ENCODE peak calls at places on chromosomes 13 and 19, in eight cellular contexts. One of them, this sample, is unnamed.
A peak's percentile ranks its signal among the peaks of the same experiment; 100 is the strongest.

GRCh38 chr19:14343286-14343685 is 38.0 kb upstream of the ADGRE5 start:
- DNase-seq in Kasumi-1: no peak
- DNase-seq in AG10803: no peak
- DNase-seq in hepatic stellate cell: no peak
- DNase-seq in activated T-helper 2 cell treated with anti-CD3 and anti-CD28 coated beads, Interferon-gamma antibody, Interleukin-2, Interleukin-4, amounts not matched to agents 10 μg/mL and 5 μg/mL and 100 μg/mL, durations not matched to agents 14 hours and 24 hours and 36 hours: no peak
- DNase-seq in RKO: no peak
- DNase-seq in CD8-positive, alpha-beta memory T cell: no peak
- DNase-seq in WTC11: no peak
- DNase-seq in this sample: no peak

GRCh38 chr19:50745221-50745620 is 22.1 kb downstream of the CLEC11A start:
- DNase-seq in RKO: no peak
- DNase-seq in CD8-positive, alpha-beta memory T cell: no peak
- DNase-seq in activated T-helper 2 cell treated with anti-CD3 and anti-CD28 coated beads, Interferon-gamma antibody, Interleukin-2, Interleukin-4, amounts not matched to agents 10 μg/mL and 5 μg/mL and 100 μg/mL, durations not matched to agents 14 hours and 24 hours and 36 hours: no peak
- DNase-seq in hepatic stellate cell: no peak
- DNase-seq in AG10803: no peak
- DNase-seq in WTC11: no peak
- DNase-seq in Kasumi-1: no peak
- DNase-seq in this sample: no peak

GRCh38 chr19:16258440-16258903 is 60.8 kb downstream of the AP1M1 start:
- DNase-seq in Kasumi-1: peak; percentile 16
- DNase-seq in RKO: no peak
- DNase-seq in WTC11: no peak
- DNase-seq in CD8-positive, alpha-beta memory T cell: no peak
- DNase-seq in AG10803: no peak
- DNase-seq in activated T-helper 2 cell treated with anti-CD3 and anti-CD28 coated beads, Interferon-gamma antibody, Interleukin-2, Interleukin-4, amounts not matched to agents 10 μg/mL and 5 μg/mL and 100 μg/mL, durations not matched to agents 14 hours and 24 hours and 36 hours: no peak
- DNase-seq in hepatic stellate cell: peak; percentile 73
- DNase-seq in this sample: no peak

GRCh38 chr13:75569576-75569975 is 20.0 kb downstream of the UCHL3 start:
- DNase-seq in Kasumi-1: no peak
- DNase-seq in CD8-positive, alpha-beta memory T cell: no peak
- DNase-seq in activated T-helper 2 cell treated with anti-CD3 and anti-CD28 coated beads, Interferon-gamma antibody, Interleukin-2, Interleukin-4, amounts not matched to agents 10 μg/mL and 5 μg/mL and 100 μg/mL, durations not matched to agents 14 hours and 24 hours and 36 hours: no peak
- DNase-seq in WTC11: no peak
- DNase-seq in RKO: no peak
- DNase-seq in AG10803: no peak
- DNase-seq in hepatic stellate cell: no peak
- DNase-seq in this sample: no peak

GRCh38 chr13:27500806-27501534 is 50.6 kb upstream of the MTIF3 start:
- DNase-seq in WTC11: no peak
- DNase-seq in AG10803: no peak
- DNase-seq in Kasumi-1: no peak
- DNase-seq in CD8-positive, alpha-beta memory T cell: no peak
- DNase-seq in RKO: no peak
- DNase-seq in activated T-helper 2 cell treated with anti-CD3 and anti-CD28 coated beads, Interferon-gamma antibody, Interleukin-2, Interleukin-4, amounts not matched to agents 10 μg/mL and 5 μg/mL and 100 μg/mL, durations not matched to agents 14 hours and 24 hours and 36 hours: no peak
- DNase-seq in hepatic stellate cell: no peak
- DNase-seq in this sample: no peak

GRCh38 chr19:48928164-48929005 is 5.1 kb upstream of the DHDH start:
- DNase-seq in hepatic stellate cell: no peak
- DNase-seq in activated T-helper 2 cell treated with anti-CD3 and anti-CD28 coated beads, Interferon-gamma antibody, Interleukin-2, Interleukin-4, amounts not matched to agents 10 μg/mL and 5 μg/mL and 100 μg/mL, durations not matched to agents 14 hours and 24 hours and 36 hours: no peak
- DNase-seq in WTC11: no peak
- DNase-seq in AG10803: no peak
- DNase-seq in RKO: no peak
- DNase-seq in CD8-positive, alpha-beta memory T cell: no peak
- DNase-seq in Kasumi-1: no peak
- DNase-seq in this sample: no peak

GRCh38 chr13:25174304-25174703 is 2.2 kb upstream of the AMER2 start:
- DNase-seq in CD8-positive, alpha-beta memory T cell: no peak
- DNase-seq in AG10803: no peak
- DNase-seq in activated T-helper 2 cell treated with anti-CD3 and anti-CD28 coated beads, Interferon-gamma antibody, Interleukin-2, Interleukin-4, amounts not matched to agents 10 μg/mL and 5 μg/mL and 100 μg/mL, durations not matched to agents 14 hours and 24 hours and 36 hours: no peak
- DNase-seq in RKO: no peak
- DNase-seq in Kasumi-1: no peak
- DNase-seq in hepatic stellate cell: no peak
- DNase-seq in WTC11: no peak
- DNase-seq in this sample: no peak

GRCh38 chr13:65638572-65639168 is 1591.5 kb downstream of the PCDH9 start:
- DNase-seq in CD8-positive, alpha-beta memory T cell: no peak
- DNase-seq in Kasumi-1: peak; percentile 56
- DNase-seq in WTC11: no peak
- DNase-seq in hepatic stellate cell: peak; percentile 2
- DNase-seq in activated T-helper 2 cell treated with anti-CD3 and anti-CD28 coated beads, Interferon-gamma antibody, Interleukin-2, Interleukin-4, amounts not matched to agents 10 μg/mL and 5 μg/mL and 100 μg/mL, durations not matched to agents 14 hours and 24 hours and 36 hours: no peak
- DNase-seq in RKO: peak; percentile 37
- DNase-seq in AG10803: peak; percentile 59
- DNase-seq in this sample: no peak

GRCh38 chr19:32405431-32406160 is at the start of gene DPY19L3:
- DNase-seq in RKO: peak; percentile 92
- DNase-seq in hepatic stellate cell: peak; percentile 92
- DNase-seq in CD8-positive, alpha-beta memory T cell: peak; percentile 83
- DNase-seq in Kasumi-1: peak; percentile 89
- DNase-seq in AG10803: peak; percentile 92
- DNase-seq in WTC11: peak; percentile 96
- DNase-seq in activated T-helper 2 cell treated with anti-CD3 and anti-CD28 coated beads, Interferon-gamma antibody, Interleukin-2, Interleukin-4, amounts not matched to agents 10 μg/mL and 5 μg/mL and 100 μg/mL, durations not matched to agents 14 hours and 24 hours and 36 hours: peak; percentile 89
- DNase-seq in this sample: peak; percentile 97

GRCh38 chr13:61253105-61253877 is 162.4 kb downstream of the PCDH20 start:
- DNase-seq in CD8-positive, alpha-beta memory T cell: no peak
- DNase-seq in WTC11: no peak
- DNase-seq in activated T-helper 2 cell treated with anti-CD3 and anti-CD28 coated beads, Interferon-gamma antibody, Interleukin-2, Interleukin-4, amounts not matched to agents 10 μg/mL and 5 μg/mL and 100 μg/mL, durations not matched to agents 14 hours and 24 hours and 36 hours: no peak
- DNase-seq in RKO: no peak
- DNase-seq in hepatic stellate cell: no peak
- DNase-seq in Kasumi-1: peak; percentile 41
- DNase-seq in AG10803: no peak
- DNase-seq in this sample: no peak

GRCh38 chr13:89982406-89983085 is 1364.9 kb upstream of the MIR17HG start:
- DNase-seq in WTC11: no peak
- DNase-seq in RKO: no peak
- DNase-seq in Kasumi-1: no peak
- DNase-seq in CD8-positive, alpha-beta memory T cell: no peak
- DNase-seq in activated T-helper 2 cell treated with anti-CD3 and anti-CD28 coated beads, Interferon-gamma antibody, Interleukin-2, Interleukin-4, amounts not matched to agents 10 μg/mL and 5 μg/mL and 100 μg/mL, durations not matched to agents 14 hours and 24 hours and 36 hours: no peak
- DNase-seq in hepatic stellate cell: no peak
- DNase-seq in AG10803: peak; percentile 40
- DNase-seq in this sample: no peak

GRCh38 chr13:25902946-25903345 is 148.9 kb downstream of the SHISA2 start:
- DNase-seq in activated T-helper 2 cell treated with anti-CD3 and anti-CD28 coated beads, Interferon-gamma antibody, Interleukin-2, Interleukin-4, amounts not matched to agents 10 μg/mL and 5 μg/mL and 100 μg/mL, durations not matched to agents 14 hours and 24 hours and 36 hours: no peak
- DNase-seq in AG10803: no peak
- DNase-seq in RKO: no peak
- DNase-seq in WTC11: no peak
- DNase-seq in Kasumi-1: no peak
- DNase-seq in hepatic stellate cell: no peak
- DNase-seq in CD8-positive, alpha-beta memory T cell: peak; percentile 24
- DNase-seq in this sample: no peak

GRCh38 chr19:55208880-55209429 is 346 bp downstream of the PTPRH start:
- DNase-seq in AG10803: no peak
- DNase-seq in CD8-positive, alpha-beta memory T cell: no peak
- DNase-seq in WTC11: no peak
- DNase-seq in hepatic stellate cell: no peak
- DNase-seq in RKO: no peak
- DNase-seq in activated T-helper 2 cell treated with anti-CD3 and anti-CD28 coated beads, Interferon-gamma antibody, Interleukin-2, Interleukin-4, amounts not matched to agents 10 μg/mL and 5 μg/mL and 100 μg/mL, durations not matched to agents 14 hours and 24 hours and 36 hours: no peak
- DNase-seq in Kasumi-1: peak; percentile 32
- DNase-seq in this sample: no peak

GRCh38 chr19:48683349-48683748 is 10.5 kb upstream of the NTN5 start:
- DNase-seq in activated T-helper 2 cell treated with anti-CD3 and anti-CD28 coated beads, Interferon-gamma antibody, Interleukin-2, Interleukin-4, amounts not matched to agents 10 μg/mL and 5 μg/mL and 100 μg/mL, durations not matched to agents 14 hours and 24 hours and 36 hours: no peak
- DNase-seq in Kasumi-1: no peak
- DNase-seq in WTC11: no peak
- DNase-seq in CD8-positive, alpha-beta memory T cell: no peak
- DNase-seq in hepatic stellate cell: peak; percentile 26
- DNase-seq in RKO: no peak
- DNase-seq in AG10803: peak; percentile 42
- DNase-seq in this sample: no peak

GRCh38 chr19:35716735-35716984 is 1.1 kb upstream of the KMT2B start:
- DNase-seq in WTC11: no peak
- DNase-seq in hepatic stellate cell: no peak
- DNase-seq in AG10803: no peak
- DNase-seq in RKO: no peak
- DNase-seq in Kasumi-1: no peak
- DNase-seq in CD8-positive, alpha-beta memory T cell: no peak
- DNase-seq in activated T-helper 2 cell treated with anti-CD3 and anti-CD28 coated beads, Interferon-gamma antibody, Interleukin-2, Interleukin-4, amounts not matched to agents 10 μg/mL and 5 μg/mL and 100 μg/mL, durations not matched to agents 14 hours and 24 hours and 36 hours: no peak
- DNase-seq in this sample: no peak

GRCh38 chr13:19959141-19959830 is 759 bp downstream of the ZMYM2 start:
- DNase-seq in CD8-positive, alpha-beta memory T cell: peak; percentile 70
- DNase-seq in WTC11: peak; percentile 65
- DNase-seq in Kasumi-1: no peak
- DNase-seq in hepatic stellate cell: peak; percentile 59
- DNase-seq in RKO: peak; percentile 65
- DNase-seq in activated T-helper 2 cell treated with anti-CD3 and anti-CD28 coated beads, Interferon-gamma antibody, Interleukin-2, Interleukin-4, amounts not matched to agents 10 μg/mL and 5 μg/mL and 100 μg/mL, durations not matched to agents 14 hours and 24 hours and 36 hours: peak; percentile 61
- DNase-seq in AG10803: peak; percentile 52
- DNase-seq in this sample: peak; percentile 75

GRCh38 chr13:49271264-49271663 is 23.5 kb downstream of the CDADC1 start:
- DNase-seq in WTC11: no peak
- DNase-seq in CD8-positive, alpha-beta memory T cell: no peak
- DNase-seq in AG10803: no peak
- DNase-seq in activated T-helper 2 cell treated with anti-CD3 and anti-CD28 coated beads, Interferon-gamma antibody, Interleukin-2, Interleukin-4, amounts not matched to agents 10 μg/mL and 5 μg/mL and 100 μg/mL, durations not matched to agents 14 hours and 24 hours and 36 hours: no peak
- DNase-seq in hepatic stellate cell: no peak
- DNase-seq in RKO: no peak
- DNase-seq in Kasumi-1: no peak
- DNase-seq in this sample: no peak

GRCh38 chr13:90768116-90768515 is 579.4 kb upstream of the MIR17HG start:
- DNase-seq in CD8-positive, alpha-beta memory T cell: no peak
- DNase-seq in RKO: no peak
- DNase-seq in activated T-helper 2 cell treated with anti-CD3 and anti-CD28 coated beads, Interferon-gamma antibody, Interleukin-2, Interleukin-4, amounts not matched to agents 10 μg/mL and 5 μg/mL and 100 μg/mL, durations not matched to agents 14 hours and 24 hours and 36 hours: no peak
- DNase-seq in WTC11: no peak
- DNase-seq in AG10803: no peak
- DNase-seq in hepatic stellate cell: no peak
- DNase-seq in Kasumi-1: no peak
- DNase-seq in this sample: no peak

GRCh38 chr13:32121316-32121715 is 89.7 kb downstream of the FRY start:
- DNase-seq in AG10803: peak; percentile 68
- DNase-seq in WTC11: no peak
- DNase-seq in hepatic stellate cell: no peak
- DNase-seq in CD8-positive, alpha-beta memory T cell: no peak
- DNase-seq in activated T-helper 2 cell treated with anti-CD3 and anti-CD28 coated beads, Interferon-gamma antibody, Interleukin-2, Interleukin-4, amounts not matched to agents 10 μg/mL and 5 μg/mL and 100 μg/mL, durations not matched to agents 14 hours and 24 hours and 36 hours: no peak
- DNase-seq in Kasumi-1: no peak
- DNase-seq in RKO: no peak
- DNase-seq in this sample: no peak

GRCh38 chr13:93450226-93450625 is 223.6 kb downstream of the GPC6 start:
- DNase-seq in hepatic stellate cell: no peak
- DNase-seq in Kasumi-1: no peak
- DNase-seq in RKO: peak; percentile 3
- DNase-seq in WTC11: no peak
- DNase-seq in activated T-helper 2 cell treated with anti-CD3 and anti-CD28 coated beads, Interferon-gamma antibody, Interleukin-2, Interleukin-4, amounts not matched to agents 10 μg/mL and 5 μg/mL and 100 μg/mL, durations not matched to agents 14 hours and 24 hours and 36 hours: no peak
- DNase-seq in AG10803: peak; percentile 65
- DNase-seq in CD8-positive, alpha-beta memory T cell: no peak
- DNase-seq in this sample: no peak

GRCh38 chr13:40187836-40188591 is 478.4 kb downstream of the FOXO1 start:
- DNase-seq in WTC11: no peak
- DNase-seq in activated T-helper 2 cell treated with anti-CD3 and anti-CD28 coated beads, Interferon-gamma antibody, Interleukin-2, Interleukin-4, amounts not matched to agents 10 μg/mL and 5 μg/mL and 100 μg/mL, durations not matched to agents 14 hours and 24 hours and 36 hours: peak; percentile 45
- DNase-seq in hepatic stellate cell: no peak
- DNase-seq in RKO: no peak
- DNase-seq in Kasumi-1: no peak
- DNase-seq in AG10803: no peak
- DNase-seq in CD8-positive, alpha-beta memory T cell: peak; percentile 56
- DNase-seq in this sample: no peak

GRCh38 chr19:39737929-39738328 is at the start of gene CLC:
- DNase-seq in CD8-positive, alpha-beta memory T cell: no peak
- DNase-seq in hepatic stellate cell: no peak
- DNase-seq in Kasumi-1: no peak
- DNase-seq in WTC11: no peak
- DNase-seq in activated T-helper 2 cell treated with anti-CD3 and anti-CD28 coated beads, Interferon-gamma antibody, Interleukin-2, Interleukin-4, amounts not matched to agents 10 μg/mL and 5 μg/mL and 100 μg/mL, durations not matched to agents 14 hours and 24 hours and 36 hours: no peak
- DNase-seq in RKO: no peak
- DNase-seq in AG10803: no peak
- DNase-seq in this sample: no peak

GRCh38 chr19:32652893-32653625 is 21.9 kb downstream of the ANKRD27 start:
- DNase-seq in RKO: no peak
- DNase-seq in hepatic stellate cell: peak; percentile 33
- DNase-seq in Kasumi-1: no peak
- DNase-seq in AG10803: peak; percentile 40
- DNase-seq in CD8-positive, alpha-beta memory T cell: no peak
- DNase-seq in WTC11: no peak
- DNase-seq in activated T-helper 2 cell treated with anti-CD3 and anti-CD28 coated beads, Interferon-gamma antibody, Interleukin-2, Interleukin-4, amounts not matched to agents 10 μg/mL and 5 μg/mL and 100 μg/mL, durations not matched to agents 14 hours and 24 hours and 36 hours: no peak
- DNase-seq in this sample: no peak

GRCh38 chr13:26985285-26985878 is 186.2 kb downstream of the USP12 start:
- DNase-seq in WTC11: peak; percentile 64
- DNase-seq in CD8-positive, alpha-beta memory T cell: peak; percentile 61
- DNase-seq in hepatic stellate cell: peak; percentile 63
- DNase-seq in RKO: peak; percentile 85
- DNase-seq in activated T-helper 2 cell treated with anti-CD3 and anti-CD28 coated beads, Interferon-gamma antibody, Interleukin-2, Interleukin-4, amounts not matched to agents 10 μg/mL and 5 μg/mL and 100 μg/mL, durations not matched to agents 14 hours and 24 hours and 36 hours: peak; percentile 53
- DNase-seq in Kasumi-1: peak; percentile 32
- DNase-seq in AG10803: peak; percentile 73
- DNase-seq in this sample: peak; percentile 67

GRCh38 chr13:36131931-36132297 is 732 bp upstream of the DCLK1 start:
- DNase-seq in AG10803: peak; percentile 2
- DNase-seq in RKO: no peak
- DNase-seq in Kasumi-1: no peak
- DNase-seq in activated T-helper 2 cell treated with anti-CD3 and anti-CD28 coated beads, Interferon-gamma antibody, Interleukin-2, Interleukin-4, amounts not matched to agents 10 μg/mL and 5 μg/mL and 100 μg/mL, durations not matched to agents 14 hours and 24 hours and 36 hours: no peak
- DNase-seq in WTC11: no peak
- DNase-seq in hepatic stellate cell: no peak
- DNase-seq in CD8-positive, alpha-beta memory T cell: no peak
- DNase-seq in this sample: no peak

GRCh38 chr13:108915095-108915633 is 285.8 kb downstream of the MYO16 start:
- DNase-seq in CD8-positive, alpha-beta memory T cell: no peak
- DNase-seq in Kasumi-1: peak; percentile 73
- DNase-seq in RKO: peak; percentile 73
- DNase-seq in AG10803: peak; percentile 57
- DNase-seq in activated T-helper 2 cell treated with anti-CD3 and anti-CD28 coated beads, Interferon-gamma antibody, Interleukin-2, Interleukin-4, amounts not matched to agents 10 μg/mL and 5 μg/mL and 100 μg/mL, durations not matched to agents 14 hours and 24 hours and 36 hours: no peak
- DNase-seq in WTC11: no peak
- DNase-seq in hepatic stellate cell: no peak
- DNase-seq in this sample: no peak

GRCh38 chr13:85543144-85543543 is 256.1 kb downstream of the SLITRK6 start:
- DNase-seq in AG10803: no peak
- DNase-seq in hepatic stellate cell: no peak
- DNase-seq in Kasumi-1: no peak
- DNase-seq in activated T-helper 2 cell treated with anti-CD3 and anti-CD28 coated beads, Interferon-gamma antibody, Interleukin-2, Interleukin-4, amounts not matched to agents 10 μg/mL and 5 μg/mL and 100 μg/mL, durations not matched to agents 14 hours and 24 hours and 36 hours: no peak
- DNase-seq in WTC11: no peak
- DNase-seq in CD8-positive, alpha-beta memory T cell: no peak
- DNase-seq in RKO: no peak
- DNase-seq in this sample: no peak

GRCh38 chr19:12840091-12841079 is 2.1 kb downstream of the MAST1 start:
- DNase-seq in activated T-helper 2 cell treated with anti-CD3 and anti-CD28 coated beads, Interferon-gamma antibody, Interleukin-2, Interleukin-4, amounts not matched to agents 10 μg/mL and 5 μg/mL and 100 μg/mL, durations not matched to agents 14 hours and 24 hours and 36 hours: peak; percentile 62
- DNase-seq in AG10803: peak; percentile 46
- DNase-seq in RKO: peak; percentile 69
- DNase-seq in CD8-positive, alpha-beta memory T cell: peak; percentile 18
- DNase-seq in WTC11: peak; percentile 100
- DNase-seq in Kasumi-1: no peak
- DNase-seq in hepatic stellate cell: no peak
- DNase-seq in this sample: peak; percentile 98

GRCh38 chr13:42211704-42212103 is 60.2 kb upstream of the AKAP11 start:
- DNase-seq in WTC11: no peak
- DNase-seq in Kasumi-1: no peak
- DNase-seq in activated T-helper 2 cell treated with anti-CD3 and anti-CD28 coated beads, Interferon-gamma antibody, Interleukin-2, Interleukin-4, amounts not matched to agents 10 μg/mL and 5 μg/mL and 100 μg/mL, durations not matched to agents 14 hours and 24 hours and 36 hours: no peak
- DNase-seq in hepatic stellate cell: no peak
- DNase-seq in AG10803: peak; percentile 4
- DNase-seq in RKO: peak; percentile 77
- DNase-seq in CD8-positive, alpha-beta memory T cell: no peak
- DNase-seq in this sample: no peak

GRCh38 chr19:34171539-34171876 is 796 bp upstream of the LSM14A start:
- DNase-seq in RKO: peak; percentile 89
- DNase-seq in activated T-helper 2 cell treated with anti-CD3 and anti-CD28 coated beads, Interferon-gamma antibody, Interleukin-2, Interleukin-4, amounts not matched to agents 10 μg/mL and 5 μg/mL and 100 μg/mL, durations not matched to agents 14 hours and 24 hours and 36 hours: no peak
- DNase-seq in AG10803: peak; percentile 77
- DNase-seq in CD8-positive, alpha-beta memory T cell: no peak
- DNase-seq in hepatic stellate cell: peak; percentile 57
- DNase-seq in Kasumi-1: peak; percentile 69
- DNase-seq in WTC11: no peak
- DNase-seq in this sample: no peak

GRCh38 chr19:10544753-10545251 is 1.1 kb downstream of the ATG4D start:
- DNase-seq in AG10803: no peak
- DNase-seq in WTC11: no peak
- DNase-seq in hepatic stellate cell: no peak
- DNase-seq in RKO: no peak
- DNase-seq in CD8-positive, alpha-beta memory T cell: no peak
- DNase-seq in activated T-helper 2 cell treated with anti-CD3 and anti-CD28 coated beads, Interferon-gamma antibody, Interleukin-2, Interleukin-4, amounts not matched to agents 10 μg/mL and 5 μg/mL and 100 μg/mL, durations not matched to agents 14 hours and 24 hours and 36 hours: no peak
- DNase-seq in Kasumi-1: no peak
- DNase-seq in this sample: no peak

GRCh38 chr13:53010374-53011105 is 18.1 kb upstream of the OLFM4 start:
- DNase-seq in Kasumi-1: no peak
- DNase-seq in AG10803: no peak
- DNase-seq in RKO: no peak
- DNase-seq in activated T-helper 2 cell treated with anti-CD3 and anti-CD28 coated beads, Interferon-gamma antibody, Interleukin-2, Interleukin-4, amounts not matched to agents 10 μg/mL and 5 μg/mL and 100 μg/mL, durations not matched to agents 14 hours and 24 hours and 36 hours: no peak
- DNase-seq in CD8-positive, alpha-beta memory T cell: no peak
- DNase-seq in hepatic stellate cell: no peak
- DNase-seq in WTC11: no peak
- DNase-seq in this sample: no peak

GRCh38 chr19:38251564-38252051 is 4.6 kb downstream of the PPP1R14A start:
- DNase-seq in WTC11: no peak
- DNase-seq in CD8-positive, alpha-beta memory T cell: no peak
- DNase-seq in RKO: no peak
- DNase-seq in Kasumi-1: peak; percentile 58
- DNase-seq in AG10803: peak; percentile 31
- DNase-seq in hepatic stellate cell: peak; percentile 62
- DNase-seq in activated T-helper 2 cell treated with anti-CD3 and anti-CD28 coated beads, Interferon-gamma antibody, Interleukin-2, Interleukin-4, amounts not matched to agents 10 μg/mL and 5 μg/mL and 100 μg/mL, durations not matched to agents 14 hours and 24 hours and 36 hours: no peak
- DNase-seq in this sample: no peak

This sample was measured in ecto neural progenitor cell.